ENCODE peak calls at places on chromosome 10, in five cellular contexts. P is effector memory CD8-positive, alpha-beta T cell; O is activated CD4-positive, alpha-beta T cell treated with anti-CD3 and anti-CD28 coated beads, Interleukin-2, amount 50 U/mL, for 4 hours; M is activated gamma-delta T cell treated with anti-CD3 and anti-CD28 coated beads, Interleukin-2, amount 50 U/mL, for 16 hours; Y is AG20443. X is an unnamed sample.

GRCh38 chr10:5447071-5447470 is 34.7 kb downstream of the NET1 start:
- DNase-seq in O (no peak), P (no peak), Y (no peak), M (no peak), X (no peak)

GRCh38 chr10:48608279-48608681 is 3.4 kb upstream of the ARHGAP22 start:
- DNase-seq in O (no peak), P (no peak), Y (peak), M (no peak), X (no peak)

GRCh38 chr10:43921478-43921877 is 272.8 kb upstream of the ZNF32 start:
- DNase-seq in Y (no peak), M (no peak), P (no peak), O (no peak), X (no peak)

GRCh38 chr10:89279449-89279869 is 22.4 kb upstream of the IFIT2 start:
- DNase-seq in P (no peak), O (no peak), Y (no peak), M (no peak), X (no peak)

GRCh38 chr10:97647556-97647955 is 7.1 kb downstream of the PI4K2A start:
- DNase-seq in O (no peak), P (no peak), M (no peak), Y (peak), X (no peak)

GRCh38 chr10:125424191-125424847 is 258.6 kb downstream of the TEX36 start:
- DNase-seq in P (no peak), O (no peak), Y (no peak), M (no peak), X (no peak)

GRCh38 chr10:5511885-5512280 is 12.5 kb upstream of the CALML5 start:
- DNase-seq in M (no peak), P (no peak), O (no peak), Y (no peak), X (no peak)

GRCh38 chr10:42878134-42878820 is 95.7 kb downstream of the BMS1 start:
- DNase-seq in Y (no peak), P (no peak), M (no peak), O (no peak), X (no peak)

GRCh38 chr10:15419279-15419874 is 48.3 kb upstream of the FAM171A1 start:
- DNase-seq in M (no peak), P (peak), O (peak), Y (peak), X (no peak)

GRCh38 chr10:11298116-11298515 is 280.4 kb downstream of the CELF2 start:
- DNase-seq in O (no peak), M (no peak), P (no peak), Y (no peak), X (no peak)

GRCh38 chr10:69633673-69634635 is 3.9 kb downstream of the FAM241B start:
- DNase-seq in P (no peak), O (no peak), M (no peak), Y (no peak), X (no peak)

GRCh38 chr10:24196426-24197039 is 12.4 kb upstream of the KIAA1217 start:
- DNase-seq in O (peak), Y (peak), P (peak), M (peak), X (peak)

GRCh38 chr10:14569274-14570060 is 205.2 kb downstream of the FAM107B start:
- DNase-seq in P (no peak), M (no peak), O (no peak), Y (no peak), X (peak)

GRCh38 chr10:26216577-26216948 is at the start of gene GAD2:
- DNase-seq in O (no peak), P (no peak), Y (peak), M (no peak), X (no peak)

GRCh38 chr10:21385996-21386620 is 139.4 kb downstream of the SKIDA1 start:
- DNase-seq in O (no peak), P (no peak), M (no peak), Y (no peak), X (no peak)

GRCh38 chr10:87092861-87093460 is 1.7 kb downstream of the GLUD1 start:
- DNase-seq in M (no peak), Y (peak), O (no peak), P (no peak), X (peak)

GRCh38 chr10:70368774-70369482 is 13.5 kb downstream of the LRRC20 start:
- DNase-seq in P (no peak), O (no peak), M (no peak), Y (no peak), X (no peak)

GRCh38 chr10:100008142-100008522 is 1.6 kb downstream of the DNMBP start:
- DNase-seq in P (no peak), Y (peak), M (no peak), O (no peak), X (no peak)

GRCh38 chr10:92914478-92915066 is 66.3 kb downstream of the EXOC6 start:
- DNase-seq in O (peak), P (peak), Y (peak), M (peak), X (peak)

GRCh38 chr10:71565284-71566000 is 154.1 kb downstream of the C10orf105 start:
- DNase-seq in M (no peak), P (no peak), Y (no peak), O (no peak), X (no peak)

GRCh38 chr10:111370101-111370500 is 293.3 kb downstream of the ADRA2A start:
- DNase-seq in M (no peak), Y (peak), P (no peak), O (no peak), X (no peak)

GRCh38 chr10:132688580-132689420 is 97.1 kb downstream of the NKX6-2 start:
- DNase-seq in M (no peak), P (no peak), Y (no peak), O (no peak), X (no peak)

X was measured in CD8-positive, alpha-beta memory T cell.